ENCODE peak calls at places on chromosomes 16 and 17, in five cellular contexts. C, O, T, I and Q are unnamed samples.
A peak's percentile ranks its signal among the peaks of the same experiment; 100 is the strongest.

GRCh38 chr17:55817273-55817709 is 66.4 kb downstream of the PCTP start:
- DNase-seq in T (no peak), I (no peak), C (no peak), O (no peak), Q (no peak)

GRCh38 chr17:6994666-6995246 is 1.1 kb upstream of the ALOX12 start:
- DNase-seq in C (peak; percentile 29), I (no peak), O (no peak), T (no peak), Q (no peak)

GRCh38 chr17:70084476-70084875 is 9.5 kb downstream of the KCNJ16 start:
- DNase-seq in O (no peak), I (no peak), C (peak; percentile 28), T (no peak), Q (no peak)

GRCh38 chr17:51487947-51488346 is 227.6 kb downstream of the UTP18 start:
- DNase-seq in I (no peak), O (no peak), T (no peak), C (no peak), Q (no peak)

GRCh38 chr16:7651803-7652570 is 319.3 kb downstream of the RBFOX1 start:
- DNase-seq in I (no peak), O (no peak), C (no peak), T (no peak), Q (no peak)

GRCh38 chr16:24748242-24748641 is 18.8 kb downstream of the TNRC6A start:
- DNase-seq in I (peak; percentile 73), T (no peak), O (no peak), C (peak; percentile 91), Q (peak; percentile 68)

GRCh38 chr17:28399808-28400207 is 6.2 kb downstream of the SLC46A1 start:
- DNase-seq in C (no peak), I (no peak), O (no peak), T (no peak), Q (no peak)

GRCh38 chr16:31148896-31149295 is 970 bp downstream of the PRSS36 start:
- DNase-seq in C (no peak), O (no peak), T (no peak), I (no peak), Q (no peak)

GRCh38 chr16:88941933-88942909 is 34.8 kb downstream of the CBFA2T3 start:
- DNase-seq in C (no peak), I (no peak), O (no peak), T (peak; percentile 47), Q (no peak)

GRCh38 chr17:65177901-65178300 is 40.7 kb downstream of the RGS9 start:
- DNase-seq in O (no peak), T (no peak), I (no peak), C (peak; percentile 79), Q (no peak)
- H3K27ac ChIP-seq in O (no peak overlapping the region), T (no peak overlapping the region), I (no peak overlapping the region), C (no peak overlapping the region), Q (no peak overlapping the region)

GRCh38 chr17:64073771-64074703 is 53.6 kb upstream of the ICAM2 start:
- DNase-seq in C (no peak), I (no peak), O (no peak), T (no peak), Q (no peak)

GRCh38 chr17:64080174-64080618 is 49.7 kb downstream of the ERN1 start:
- DNase-seq in I (no peak), T (no peak), C (no peak), O (no peak), Q (no peak)

GRCh38 chr17:64074704-64075484 is 54.5 kb upstream of the ICAM2 start:
- DNase-seq in O (peak; percentile 80), T (no peak), C (peak; percentile 88), I (no peak), Q (no peak)

GRCh38 chr17:64081802-64082799 is 47.8 kb downstream of the ERN1 start:
- DNase-seq in I (no peak), T (peak; percentile 33), O (no peak), C (peak; percentile 92), Q (no peak)

GRCh38 chr17:64077409-64077808 is 52.5 kb downstream of the ERN1 start:
- DNase-seq in I (no peak), C (no peak), O (no peak), T (no peak), Q (no peak)
- H3K27ac ChIP-seq in I (no peak overlapping the region), C (no peak overlapping the region), O (no peak overlapping the region), T (no peak overlapping the region), Q (no peak overlapping the region)

GRCh38 chr17:48002208-48002919 is 31.5 kb downstream of the CDK5RAP3 start:
- DNase-seq in I (no peak), C (peak; percentile 82), T (no peak), O (no peak), Q (no peak)
- H3K27ac ChIP-seq in I (no peak overlapping the region), C (peak overlapping the region; percentile 98), T (peak overlapping the region; percentile 50), O (peak overlapping the region; percentile 29), Q (peak overlapping the region; percentile 24)

DNA sequence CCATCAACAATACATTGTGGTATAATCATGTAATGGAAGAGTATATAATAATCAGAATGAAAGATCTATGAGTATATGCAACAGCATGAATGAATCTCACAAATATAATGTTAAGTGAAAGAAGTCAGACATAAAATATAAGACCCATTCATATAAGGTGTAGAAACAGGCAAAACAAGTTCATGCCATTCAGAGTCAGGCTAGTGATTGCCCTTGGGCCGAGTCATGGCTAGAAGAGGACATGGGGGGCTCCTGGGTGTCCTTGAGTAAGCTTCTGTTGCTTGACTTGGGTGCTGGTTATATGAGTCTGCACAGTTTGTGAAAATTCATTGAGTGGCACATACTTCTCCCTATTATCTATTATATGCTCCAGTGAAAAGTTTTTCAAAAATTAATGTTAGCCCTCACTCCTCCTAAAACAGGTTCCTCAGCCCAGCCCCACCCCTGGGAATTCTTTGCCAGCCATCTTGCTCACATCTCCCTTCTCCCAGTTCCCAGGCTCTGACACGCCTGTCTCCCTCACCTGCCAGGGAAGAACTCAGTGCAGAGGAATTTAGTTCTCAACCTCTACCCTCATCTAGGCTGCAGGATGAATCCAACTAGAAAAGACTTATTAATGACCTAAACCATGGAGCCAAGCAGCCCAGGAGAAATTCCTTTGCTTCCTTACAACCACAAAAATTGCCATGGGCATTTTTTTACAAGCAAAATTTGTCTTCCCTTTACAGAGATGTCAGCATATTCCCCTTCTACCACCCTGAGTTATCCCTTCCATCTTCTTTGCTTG is 52.4 kb upstream of the NFAT5 start:
- DNase-seq in O (no peak), I (no peak), C (no peak), T (no peak), Q (no peak)
- H3K27ac ChIP-seq in O (no peak overlapping the region), I (no peak overlapping the region), C (peak overlapping the region; percentile 96), T (no peak overlapping the region), Q (no peak overlapping the region)

GRCh38 chr16:84759906-84760305 is 59.9 kb upstream of the CRISPLD2 start:
- DNase-seq in C (no peak), O (no peak), T (no peak), I (no peak), Q (no peak)

GRCh38 chr16:84756830-84757229 is 57.0 kb downstream of the USP10 start:
- DNase-seq in I (no peak), O (no peak), T (no peak), C (no peak), Q (no peak)

GRCh38 chr16:84758627-84759026 is 58.8 kb downstream of the USP10 start:
- DNase-seq in T (no peak), I (no peak), O (no peak), C (no peak), Q (no peak)

GRCh38 chr16:84761448-84762368 is 58.1 kb upstream of the CRISPLD2 start:
- DNase-seq in C (peak; percentile 50), T (no peak), I (no peak), O (no peak), Q (no peak)

GRCh38 chr16:84759061-84759460 is 59.3 kb downstream of the USP10 start:
- DNase-seq in I (no peak), C (peak; percentile 94), T (no peak), O (no peak), Q (no peak)
- H3K27ac ChIP-seq in I (no peak overlapping the region), C (no peak overlapping the region), T (no peak overlapping the region), O (peak overlapping the region; percentile 30), Q (no peak overlapping the region)